ENCODE peak calls at places on chromosomes 6 and 20, in five cellular contexts. One of them, this sample, is unnamed.

GRCh38 chr6:85637579-85637978 is 5.1 kb downstream of the SYNCRIP start:
- DNase-seq in lung: no peak
- DNase-seq in SW 1271: no peak
- DNase-seq in stimulated activated CD4-positive, alpha-beta T cell treated with anti-CD3 and anti-CD28 coated beads, Interleukin-4, amount 100 ng/mL, for 1 hour: no peak
- DNase-seq in T-helper 2 cell: no peak
- DNase-seq in this sample: no peak

GRCh38 chr6:33312361-33313104 is 1.3 kb downstream of the TAPBP start:
- DNase-seq in lung: peak; percentile 89
- DNase-seq in SW 1271: peak; percentile 83
- DNase-seq in stimulated activated CD4-positive, alpha-beta T cell treated with anti-CD3 and anti-CD28 coated beads, Interleukin-4, amount 100 ng/mL, for 1 hour: peak; percentile 82
- DNase-seq in T-helper 2 cell: peak; percentile 85
- DNase-seq in this sample: peak; percentile 94

GRCh38 chr20:48938670-48939069 is 17.2 kb downstream of the ARFGEF2 start:
- DNase-seq in lung: no peak
- DNase-seq in SW 1271: no peak
- DNase-seq in stimulated activated CD4-positive, alpha-beta T cell treated with anti-CD3 and anti-CD28 coated beads, Interleukin-4, amount 100 ng/mL, for 1 hour: no peak
- DNase-seq in T-helper 2 cell: no peak
- DNase-seq in this sample: no peak

GRCh38 chr6:19569563-19569962 is 267.6 kb upstream of the ID4 start:
- DNase-seq in lung: no peak
- DNase-seq in SW 1271: no peak
- DNase-seq in stimulated activated CD4-positive, alpha-beta T cell treated with anti-CD3 and anti-CD28 coated beads, Interleukin-4, amount 100 ng/mL, for 1 hour: no peak
- DNase-seq in T-helper 2 cell: no peak
- DNase-seq in this sample: no peak

GRCh38 chr6:834879-835278 is 141.9 kb upstream of the EXOC2 start:
- DNase-seq in lung: no peak
- DNase-seq in SW 1271: no peak
- DNase-seq in stimulated activated CD4-positive, alpha-beta T cell treated with anti-CD3 and anti-CD28 coated beads, Interleukin-4, amount 100 ng/mL, for 1 hour: no peak
- DNase-seq in T-helper 2 cell: no peak
- DNase-seq in this sample: no peak

GRCh38 chr6:139381216-139381615 is 6.8 kb upstream of the CITED2 start:
- DNase-seq in lung: no peak
- DNase-seq in SW 1271: no peak
- DNase-seq in stimulated activated CD4-positive, alpha-beta T cell treated with anti-CD3 and anti-CD28 coated beads, Interleukin-4, amount 100 ng/mL, for 1 hour: no peak
- DNase-seq in T-helper 2 cell: no peak
- DNase-seq in this sample: no peak

GRCh38 chr6:34143884-34144580 is 1.9 kb downstream of the GRM4 start:
- DNase-seq in lung: no peak
- DNase-seq in SW 1271: peak; percentile 44
- DNase-seq in stimulated activated CD4-positive, alpha-beta T cell treated with anti-CD3 and anti-CD28 coated beads, Interleukin-4, amount 100 ng/mL, for 1 hour: peak; percentile 64
- DNase-seq in T-helper 2 cell: peak; percentile 27
- DNase-seq in this sample: peak; percentile 17

GRCh38 chr6:44831002-44831610 is 443.6 kb downstream of the CDC5L start:
- DNase-seq in lung: no peak
- DNase-seq in SW 1271: no peak
- DNase-seq in stimulated activated CD4-positive, alpha-beta T cell treated with anti-CD3 and anti-CD28 coated beads, Interleukin-4, amount 100 ng/mL, for 1 hour: no peak
- DNase-seq in T-helper 2 cell: no peak
- DNase-seq in this sample: no peak

GRCh38 chr6:100173211-100173610 is 179.2 kb upstream of the MCHR2 start:
- DNase-seq in lung: no peak
- DNase-seq in SW 1271: no peak
- DNase-seq in stimulated activated CD4-positive, alpha-beta T cell treated with anti-CD3 and anti-CD28 coated beads, Interleukin-4, amount 100 ng/mL, for 1 hour: no peak
- DNase-seq in T-helper 2 cell: no peak
- DNase-seq in this sample: no peak

GRCh38 chr6:170177383-170178265 is 113.3 kb downstream of the DLL1 start:
- DNase-seq in lung: no peak
- DNase-seq in SW 1271: no peak
- DNase-seq in stimulated activated CD4-positive, alpha-beta T cell treated with anti-CD3 and anti-CD28 coated beads, Interleukin-4, amount 100 ng/mL, for 1 hour: no peak
- DNase-seq in T-helper 2 cell: peak; percentile 25
- DNase-seq in this sample: no peak

GRCh38 chr20:62492711-62493110 is 16.9 kb upstream of the GATA5 start:
- DNase-seq in lung: no peak
- DNase-seq in SW 1271: no peak
- DNase-seq in stimulated activated CD4-positive, alpha-beta T cell treated with anti-CD3 and anti-CD28 coated beads, Interleukin-4, amount 100 ng/mL, for 1 hour: no peak
- DNase-seq in T-helper 2 cell: no peak
- DNase-seq in this sample: no peak

This sample was measured in MG63.